ENCODE peak calls at places on chromosomes 16 and 17, in six cellular contexts. One of them, this sample, is unnamed.

GRCh38 chr17:57505841-57506240 is 239.3 kb downstream of the CCDC182 start:
- DNase-seq in left kidney: no peak
- DNase-seq in hypothalamus: no peak
- DNase-seq in fibroblast of pulmonary artery: no peak
- DNase-seq in putamen: no peak
- DNase-seq in stimulated activated CD4-positive, alpha-beta T cell treated with anti-CD3 and anti-CD28 coated beads, TNF-alpha, amount 100 ng/mL, for 24 hours: no peak
- DNase-seq in this sample: no peak

GRCh38 chr17:28749516-28750177 is 5.8 kb downstream of the TRAF4 start:
- DNase-seq in left kidney: no peak
- DNase-seq in hypothalamus: no peak
- DNase-seq in fibroblast of pulmonary artery: no peak
- DNase-seq in putamen: no peak
- DNase-seq in stimulated activated CD4-positive, alpha-beta T cell treated with anti-CD3 and anti-CD28 coated beads, TNF-alpha, amount 100 ng/mL, for 24 hours: no peak
- DNase-seq in this sample: no peak

GRCh38 chr17:60086822-60087591 is 8.3 kb upstream of the HEATR6 start:
- DNase-seq in left kidney: no peak
- DNase-seq in hypothalamus: no peak
- DNase-seq in fibroblast of pulmonary artery: peak; percentile 72
- DNase-seq in putamen: no peak
- DNase-seq in stimulated activated CD4-positive, alpha-beta T cell treated with anti-CD3 and anti-CD28 coated beads, TNF-alpha, amount 100 ng/mL, for 24 hours: no peak
- DNase-seq in this sample: no peak

GRCh38 chr17:34312080-34312479 is 7.2 kb upstream of the CCL8 start:
- DNase-seq in left kidney: peak; percentile 42
- DNase-seq in hypothalamus: no peak
- DNase-seq in fibroblast of pulmonary artery: peak; percentile 91
- DNase-seq in putamen: no peak
- DNase-seq in stimulated activated CD4-positive, alpha-beta T cell treated with anti-CD3 and anti-CD28 coated beads, TNF-alpha, amount 100 ng/mL, for 24 hours: no peak
- DNase-seq in this sample: no peak

GRCh38 chr16:3782566-3782965 is 65.2 kb upstream of the TRAP1 start:
- DNase-seq in left kidney: no peak
- DNase-seq in hypothalamus: no peak
- DNase-seq in fibroblast of pulmonary artery: no peak
- DNase-seq in putamen: no peak
- DNase-seq in stimulated activated CD4-positive, alpha-beta T cell treated with anti-CD3 and anti-CD28 coated beads, TNF-alpha, amount 100 ng/mL, for 24 hours: no peak
- DNase-seq in this sample: no peak

GRCh38 chr16:2156025-2156848 is 655 bp downstream of the TRAF7 start:
- DNase-seq in left kidney: peak; percentile 53
- DNase-seq in hypothalamus: no peak
- DNase-seq in fibroblast of pulmonary artery: peak; percentile 65
- DNase-seq in putamen: no peak
- DNase-seq in stimulated activated CD4-positive, alpha-beta T cell treated with anti-CD3 and anti-CD28 coated beads, TNF-alpha, amount 100 ng/mL, for 24 hours: no peak
- DNase-seq in this sample: no peak

GRCh38 chr16:65988019-65988418 is 378.5 kb upstream of the CDH5 start:
- DNase-seq in left kidney: no peak
- DNase-seq in hypothalamus: no peak
- DNase-seq in fibroblast of pulmonary artery: no peak
- DNase-seq in putamen: no peak
- DNase-seq in stimulated activated CD4-positive, alpha-beta T cell treated with anti-CD3 and anti-CD28 coated beads, TNF-alpha, amount 100 ng/mL, for 24 hours: no peak
- DNase-seq in this sample: no peak

GRCh38 chr17:37802061-37802460 is 57.2 kb upstream of the HNF1B start:
- DNase-seq in left kidney: no peak
- DNase-seq in hypothalamus: no peak
- DNase-seq in fibroblast of pulmonary artery: no peak
- DNase-seq in putamen: no peak
- DNase-seq in stimulated activated CD4-positive, alpha-beta T cell treated with anti-CD3 and anti-CD28 coated beads, TNF-alpha, amount 100 ng/mL, for 24 hours: no peak
- DNase-seq in this sample: no peak

GRCh38 chr16:31479752-31480151 is 3.2 kb upstream of the SLC5A2 start:
- DNase-seq in left kidney: no peak
- DNase-seq in hypothalamus: no peak
- DNase-seq in fibroblast of pulmonary artery: no peak
- DNase-seq in putamen: no peak
- DNase-seq in stimulated activated CD4-positive, alpha-beta T cell treated with anti-CD3 and anti-CD28 coated beads, TNF-alpha, amount 100 ng/mL, for 24 hours: no peak
- DNase-seq in this sample: no peak

GRCh38 chr17:45371414-45372324 is 54.8 kb upstream of the MAP3K14 start:
- DNase-seq in left kidney: peak; percentile 92
- DNase-seq in hypothalamus: peak; percentile 44
- DNase-seq in fibroblast of pulmonary artery: peak; percentile 97
- DNase-seq in putamen: no peak
- DNase-seq in stimulated activated CD4-positive, alpha-beta T cell treated with anti-CD3 and anti-CD28 coated beads, TNF-alpha, amount 100 ng/mL, for 24 hours: peak; percentile 44
- DNase-seq in this sample: peak; percentile 93

GRCh38 chr16:24681793-24682192 is 47.7 kb upstream of the TNRC6A start:
- DNase-seq in left kidney: peak; percentile 32
- DNase-seq in hypothalamus: no peak
- DNase-seq in fibroblast of pulmonary artery: peak; percentile 60
- DNase-seq in putamen: no peak
- DNase-seq in stimulated activated CD4-positive, alpha-beta T cell treated with anti-CD3 and anti-CD28 coated beads, TNF-alpha, amount 100 ng/mL, for 24 hours: no peak
- DNase-seq in this sample: no peak

GRCh38 chr17:49967621-49968379 is 1.2 kb upstream of the DLX4 start:
- DNase-seq in left kidney: no peak
- DNase-seq in hypothalamus: no peak
- DNase-seq in fibroblast of pulmonary artery: peak; percentile 5
- DNase-seq in putamen: no peak
- DNase-seq in stimulated activated CD4-positive, alpha-beta T cell treated with anti-CD3 and anti-CD28 coated beads, TNF-alpha, amount 100 ng/mL, for 24 hours: no peak
- DNase-seq in this sample: no peak

GRCh38 chr16:50909831-50910697 is 168.2 kb downstream of the CYLD start:
- DNase-seq in left kidney: no peak
- DNase-seq in hypothalamus: no peak
- DNase-seq in fibroblast of pulmonary artery: no peak
- DNase-seq in putamen: peak; percentile 6
- DNase-seq in stimulated activated CD4-positive, alpha-beta T cell treated with anti-CD3 and anti-CD28 coated beads, TNF-alpha, amount 100 ng/mL, for 24 hours: no peak
- DNase-seq in this sample: no peak